ENCODE peak calls at places on chromosomes 13 and 19, in eight cellular contexts. N is heart right ventricle; I is A549; G is tibial nerve; T is CD4-positive, alpha-beta memory T cell; J is upper lobe of right lung; Q is testis; O is body of pancreas. R is an unnamed sample.

GRCh38 chr13:83190020-83190419 is 692.3 kb downstream of the SLITRK1 start:
- DNase-seq in O (no peak), Q (no peak), G (no peak), T (no peak), J (no peak), N (no peak), I (no peak), R (no peak)

GRCh38 chr19:32830231-32831014 is 39.1 kb downstream of the SLC7A9 start:
- DNase-seq in G (no peak), O (no peak), Q (no peak), I (no peak), T (no peak), N (no peak), J (no peak), R (no peak)

GRCh38 chr19:728011-728410 is 19.3 kb downstream of the PALM start:
- DNase-seq in N (peak; percentile 91), Q (no peak), T (no peak), G (no peak), I (no peak), O (peak; percentile 27), J (no peak), R (peak; percentile 59)

GRCh38 chr13:111383591-111384440 is 63.4 kb downstream of the TEX29 start:
- DNase-seq in O (no peak), T (no peak), N (no peak), J (no peak), Q (no peak), I (no peak), G (no peak), R (no peak)

GRCh38 chr19:16073988-16074387 is 2.3 kb upstream of the TPM4 start:
- DNase-seq in I (no peak), J (no peak), T (peak; percentile 49), G (no peak), N (no peak), Q (no peak), O (no peak), R (peak; percentile 16)

GRCh38 chr19:19540707-19541515 is 2.8 kb downstream of the CILP2 start:
- DNase-seq in Q (peak; percentile 69), J (peak; percentile 76), O (peak; percentile 59), N (no peak), G (no peak), I (peak; percentile 45), T (peak; percentile 70), R (no peak)

GRCh38 chr19:5078666-5079409 is 109.9 kb downstream of the KDM4B start:
- DNase-seq in Q (no peak), J (no peak), G (no peak), T (no peak), I (no peak), O (peak; percentile 42), N (no peak), R (no peak)

GRCh38 chr13:112452380-112453206 is 76.4 kb downstream of the SPACA7 start:
- DNase-seq in G (no peak), I (no peak), T (no peak), J (no peak), Q (no peak), N (no peak), O (no peak), R (no peak)

GRCh38 chr19:6023936-6024335 is 46.0 kb upstream of the RANBP3 start:
- DNase-seq in Q (no peak), O (no peak), G (no peak), T (no peak), N (no peak), I (no peak), J (no peak), R (no peak)

GRCh38 chr19:7505682-7506384 is 10.1 kb upstream of the ZNF358 start:
- DNase-seq in N (no peak), T (no peak), G (no peak), O (peak; percentile 82), J (no peak), I (peak; percentile 45), Q (peak; percentile 51), R (no peak)

GRCh38 chr19:58009666-58010301 is 7.2 kb upstream of the ZNF606 start:
- DNase-seq in I (peak; percentile 77), J (peak; percentile 73), O (peak; percentile 84), G (peak; percentile 61), T (peak; percentile 60), N (peak; percentile 90), Q (peak; percentile 93), R (peak; percentile 83)
- H3K9me3 ChIP-seq in I (peaks cover 89% of the 10 kb centered on the region), J (peaks cover 76% of the 10 kb centered on the region), O (peaks cover 71% of the 10 kb centered on the region), G (peaks cover 8% of the 10 kb centered on the region), T (peaks cover 14% of the 10 kb centered on the region), N (no peaks in the 10 kb centered on the region), Q (no peaks in the 10 kb centered on the region), R (no peaks in the 10 kb centered on the region)

GRCh38 chr19:47729799-47730520 is 15.4 kb upstream of the NOP53 start:
- DNase-seq in G (peak; percentile 56), I (peak; percentile 93), O (peak; percentile 91), T (no peak), J (peak; percentile 94), Q (peak; percentile 74), N (peak; percentile 88), R (peak; percentile 84)

GRCh38 chr19:47729468-47729798 is 15.9 kb upstream of the NOP53 start:
- DNase-seq in G (peak; percentile 64), Q (no peak), I (peak; percentile 98), T (no peak), J (peak; percentile 88), N (peak; percentile 72), O (peak; percentile 87), R (peak; percentile 77)

GRCh38 chr19:47726467-47726866 is 13.2 kb downstream of the EHD2 start:
- DNase-seq in Q (no peak), O (no peak), T (no peak), I (no peak), J (no peak), N (no peak), G (no peak), R (no peak)

GRCh38 chr19:47723573-47723923 is 10.3 kb downstream of the EHD2 start:
- DNase-seq in T (no peak), Q (peak; percentile 66), I (peak; percentile 92), J (peak; percentile 82), G (peak; percentile 55), N (no peak), O (peak; percentile 77), R (peak; percentile 69)

DNA sequence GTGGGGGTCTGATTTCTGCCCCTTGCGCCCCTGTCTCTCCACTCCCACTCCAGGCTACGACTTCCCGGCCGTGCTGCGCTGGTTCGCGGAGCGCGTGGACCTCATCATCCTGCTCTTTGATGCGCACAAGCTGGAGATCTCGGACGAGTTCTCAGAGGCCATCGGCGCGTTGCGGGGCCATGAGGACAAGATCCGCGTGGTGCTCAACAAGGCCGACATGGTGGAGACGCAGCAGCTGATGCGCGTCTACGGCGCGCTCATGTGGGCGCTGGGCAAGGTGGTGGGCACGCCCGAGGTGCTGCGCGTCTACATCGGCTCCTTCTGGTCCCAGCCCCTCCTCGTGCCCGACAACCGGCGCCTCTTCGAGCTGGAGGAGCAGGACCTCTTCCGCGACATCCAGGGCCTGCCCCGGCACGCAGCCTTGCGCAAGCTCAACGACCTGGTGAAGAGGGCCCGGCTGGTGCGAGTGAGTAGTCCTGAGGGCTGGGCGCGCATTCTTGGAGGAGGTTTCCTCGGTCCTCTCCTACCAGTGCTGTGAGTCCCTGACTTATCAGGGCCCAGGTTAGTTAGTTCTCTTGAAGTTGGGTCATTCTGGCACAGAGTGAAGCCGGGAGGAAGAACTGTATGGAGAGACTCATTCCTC is 12.7 kb downstream of the EHD2 start:
- DNase-seq in T (no peak), G (no peak), Q (no peak), N (no peak), J (peak; percentile 95), I (peak; percentile 53), O (no peak), R (no peak)
- H3K4me1 ChIP-seq in T (peaks cover 7% of the 10 kb centered on the region), G (no peaks in the 10 kb centered on the region), Q (peaks cover 14% of the 10 kb centered on the region), N (peaks cover 72% of the 10 kb centered on the region), J (peaks cover 69% of the 10 kb centered on the region), I (peaks cover 80% of the 10 kb centered on the region), O (peaks cover 47% of the 10 kb centered on the region), R (peaks cover 17% of the 10 kb centered on the region)

GRCh38 chr19:11783767-11784166 is 14.6 kb upstream of the ZNF491 start:
- DNase-seq in I (no peak), Q (no peak), N (no peak), T (no peak), J (no peak), G (no peak), O (no peak), R (no peak)
- H3K9me3 ChIP-seq in I (peaks cover 10% of the 10 kb centered on the region), Q (no peaks in the 10 kb centered on the region), N (no peaks in the 10 kb centered on the region), T (peaks cover 19% of the 10 kb centered on the region), J (peaks cover 33% of the 10 kb centered on the region), G (peaks cover 22% of the 10 kb centered on the region), O (peaks cover 84% of the 10 kb centered on the region), R (peaks cover 4% of the 10 kb centered on the region)

GRCh38 chr19:29967623-29968022 is 25.6 kb downstream of the URI1 start:
- DNase-seq in T (no peak), J (no peak), G (no peak), Q (peak; percentile 23), I (no peak), O (no peak), N (no peak), R (no peak)
- H3K4me1 ChIP-seq in T (peaks cover 94% of the 10 kb centered on the region), J (peaks cover 49% of the 10 kb centered on the region), G (no peaks in the 10 kb centered on the region), Q (peaks cover 32% of the 10 kb centered on the region), I (peaks cover 51% of the 10 kb centered on the region), O (peaks cover 33% of the 10 kb centered on the region), N (peaks cover 51% of the 10 kb centered on the region), R (peaks cover 14% of the 10 kb centered on the region)

DNA sequence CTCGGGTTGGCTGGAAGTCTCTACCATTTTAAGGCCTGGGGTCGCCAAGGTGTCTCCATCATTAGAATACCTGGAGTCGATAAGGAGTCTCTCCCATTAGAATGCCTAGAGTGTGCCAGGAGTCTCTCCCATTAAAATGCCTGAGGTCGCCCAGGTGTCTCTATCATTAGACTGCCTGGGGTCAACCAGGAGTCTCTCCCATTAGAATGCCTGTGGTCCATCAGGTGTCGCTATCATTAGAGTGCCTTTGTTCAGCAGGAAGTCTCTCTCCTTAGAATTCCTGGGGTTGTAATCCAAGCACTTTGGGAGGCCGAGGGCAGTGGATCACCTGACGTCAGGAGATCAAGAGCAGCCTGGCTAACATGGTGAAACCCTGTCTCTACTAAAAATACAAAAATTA is 1533.0 kb downstream of the UQCRFS1 start:
- DNase-seq in J (no peak), Q (no peak), I (no peak), T (no peak), N (no peak), O (no peak), G (no peak), R (no peak)
- H3K9me3 ChIP-seq in J (peaks cover 6% of the 10 kb centered on the region), Q (no peaks in the 10 kb centered on the region), I (peaks cover 18% of the 10 kb centered on the region), T (no peaks in the 10 kb centered on the region), N (no peaks in the 10 kb centered on the region), O (peaks cover 18% of the 10 kb centered on the region), G (no peaks in the 10 kb centered on the region), R (no peaks in the 10 kb centered on the region)